ENCODE peak calls at places on chromosome 1, in nine cellular contexts. R is DND-41; K is CD4-positive, alpha-beta T cell; A is AG08396; E is BE2C; C is stimulated activated naive CD8-positive, alpha-beta T cell treated with anti-CD3 and anti-CD28 coated beads, Interleukin-15, amount 100 ng/mL, for 72 hours; S is cerebellar cortex; L is NB4; P is cardiac fibroblast. W is an unnamed sample.

GRCh38 chr1:209854196-209854595 is 26.4 kb downstream of the UTP25 start:
- DNase-seq in R (no peak), K (no peak), A (no peak), E (no peak), C (no peak), S (peak), L (no peak), P (no peak), W (no peak)

GRCh38 chr1:214446772-214447556 is 104.4 kb downstream of the PTPN14 start:
- DNase-seq in R (no peak), K (no peak), A (peak), E (no peak), C (no peak), S (no peak), L (no peak), P (peak), W (no peak)

GRCh38 chr1:188825471-188825870 is 1652.2 kb downstream of the BRINP3 start:
- DNase-seq in R (no peak), K (no peak), A (no peak), E (no peak), C (no peak), S (no peak), L (no peak), P (no peak), W (no peak)

GRCh38 chr1:31815752-31816484 is at the start of gene SPOCD1:
- DNase-seq in R (peak), K (peak), A (peak), E (peak), C (peak), S (no peak), L (peak), P (peak), W (no peak)

GRCh38 chr1:69121708-69122107 is 446.0 kb upstream of the LRRC7 start:
- DNase-seq in R (no peak), K (no peak), A (no peak), E (no peak), C (no peak), S (no peak), L (no peak), P (peak), W (no peak)

GRCh38 chr1:112450773-112451172 is 54.8 kb downstream of the CTTNBP2NL start:
- DNase-seq in R (no peak), K (no peak), A (no peak), E (no peak), C (no peak), S (no peak), L (no peak), P (no peak), W (no peak)

GRCh38 chr1:192943108-192943507 is 116.1 kb downstream of the UCHL5 start:
- DNase-seq in R (no peak), K (no peak), A (no peak), E (no peak), C (no peak), S (no peak), L (no peak), P (no peak), W (no peak)

GRCh38 chr1:26598890-26599289 is 69.3 kb downstream of the RPS6KA1 start:
- DNase-seq in R (no peak), K (no peak), A (no peak), E (no peak), C (no peak), S (no peak), L (peak), P (no peak), W (no peak)

GRCh38 chr1:214123061-214123784 is 135.4 kb downstream of the PROX1 start:
- DNase-seq in R (peak), K (no peak), A (peak), E (peak), C (peak), S (peak), L (peak), P (peak), W (peak)

GRCh38 chr1:169363046-169363756 is 4.4 kb downstream of the NME7 start:
- DNase-seq in R (no peak), K (no peak), A (peak), E (no peak), C (peak), S (no peak), L (peak), P (peak), W (no peak)

GRCh38 chr1:224203243-224204016 is 20.4 kb downstream of the DEGS1 start:
- DNase-seq in R (no peak), K (no peak), A (peak), E (peak), C (no peak), S (no peak), L (peak), P (peak), W (no peak)

GRCh38 chr1:15578921-15579682 is 5.7 kb downstream of the AGMAT start:
- DNase-seq in R (no peak), K (peak), A (no peak), E (no peak), C (peak), S (no peak), L (no peak), P (no peak), W (no peak)

GRCh38 chr1:204870165-204870912 is at the start of gene NFASC:
- DNase-seq in R (no peak), K (no peak), A (no peak), E (no peak), C (no peak), S (no peak), L (no peak), P (no peak), W (no peak)

GRCh38 chr1:34147301-34147700 is 17.7 kb downstream of the CSMD2 start:
- DNase-seq in R (no peak), K (no peak), A (no peak), E (no peak), C (no peak), S (peak), L (no peak), P (no peak), W (peak)

W was measured in G401.